ENCODE peak calls at places on chromosome 22, in nine cellular contexts. One of them, this sample, is unnamed.

GRCh38 chr22:19478466-19479357 is at the start of gene UFD1:
- DNase-seq in dorsolateral prefrontal cortex: peak
- DNase-seq in activated effector memory CD4-positive, alpha-beta T cell treated with anti-CD3 and anti-CD28 coated beads, Interleukin-2, amount 50 U/mL, for 16 hours: peak
- DNase-seq in stimulated activated CD4-positive, alpha-beta T cell treated with anti-CD3 and anti-CD28 coated beads, Interleukin-4, amount 100 ng/mL, for 48 hours: peak
- DNase-seq in NCI-H1092 treated with DMSO at 0.1 percent for 48 hours: peak
- DNase-seq in Kasumi-1: peak
- DNase-seq in OCI-M1: peak
- DNase-seq in iPS-NIHi11: peak
- DNase-seq in prostate gland: peak
- DNase-seq in this sample: peak

GRCh38 chr22:39567135-39567946 is 3.2 kb upstream of the CACNA1I start:
- DNase-seq in dorsolateral prefrontal cortex: no peak
- DNase-seq in activated effector memory CD4-positive, alpha-beta T cell treated with anti-CD3 and anti-CD28 coated beads, Interleukin-2, amount 50 U/mL, for 16 hours: peak
- DNase-seq in stimulated activated CD4-positive, alpha-beta T cell treated with anti-CD3 and anti-CD28 coated beads, Interleukin-4, amount 100 ng/mL, for 48 hours: no peak
- DNase-seq in NCI-H1092 treated with DMSO at 0.1 percent for 48 hours: no peak
- DNase-seq in Kasumi-1: no peak
- DNase-seq in OCI-M1: no peak
- DNase-seq in iPS-NIHi11: no peak
- DNase-seq in prostate gland: no peak
- DNase-seq in this sample: no peak

GRCh38 chr22:40594924-40595323 is 41.6 kb downstream of the MRTFA start:
- DNase-seq in dorsolateral prefrontal cortex: no peak
- DNase-seq in activated effector memory CD4-positive, alpha-beta T cell treated with anti-CD3 and anti-CD28 coated beads, Interleukin-2, amount 50 U/mL, for 16 hours: no peak
- DNase-seq in stimulated activated CD4-positive, alpha-beta T cell treated with anti-CD3 and anti-CD28 coated beads, Interleukin-4, amount 100 ng/mL, for 48 hours: no peak
- DNase-seq in NCI-H1092 treated with DMSO at 0.1 percent for 48 hours: no peak
- DNase-seq in Kasumi-1: no peak
- DNase-seq in OCI-M1: no peak
- DNase-seq in iPS-NIHi11: no peak
- DNase-seq in prostate gland: no peak
- DNase-seq in this sample: no peak

GRCh38 chr22:42473484-42474193 is 41.4 kb upstream of the NFAM1 start:
- DNase-seq in dorsolateral prefrontal cortex: no peak
- DNase-seq in activated effector memory CD4-positive, alpha-beta T cell treated with anti-CD3 and anti-CD28 coated beads, Interleukin-2, amount 50 U/mL, for 16 hours: no peak
- DNase-seq in stimulated activated CD4-positive, alpha-beta T cell treated with anti-CD3 and anti-CD28 coated beads, Interleukin-4, amount 100 ng/mL, for 48 hours: no peak
- DNase-seq in NCI-H1092 treated with DMSO at 0.1 percent for 48 hours: peak
- DNase-seq in Kasumi-1: peak
- DNase-seq in OCI-M1: peak
- DNase-seq in iPS-NIHi11: peak
- DNase-seq in prostate gland: peak
- DNase-seq in this sample: peak

GRCh38 chr22:19130959-19131684 is at the start of gene TSSK2:
- DNase-seq in dorsolateral prefrontal cortex: no peak
- DNase-seq in activated effector memory CD4-positive, alpha-beta T cell treated with anti-CD3 and anti-CD28 coated beads, Interleukin-2, amount 50 U/mL, for 16 hours: no peak
- DNase-seq in stimulated activated CD4-positive, alpha-beta T cell treated with anti-CD3 and anti-CD28 coated beads, Interleukin-4, amount 100 ng/mL, for 48 hours: no peak
- DNase-seq in NCI-H1092 treated with DMSO at 0.1 percent for 48 hours: no peak
- DNase-seq in Kasumi-1: no peak
- DNase-seq in OCI-M1: no peak
- DNase-seq in iPS-NIHi11: peak
- DNase-seq in prostate gland: no peak
- DNase-seq in this sample: no peak

GRCh38 chr22:17788023-17788330 is 13.7 kb upstream of the BID start:
- DNase-seq in dorsolateral prefrontal cortex: no peak
- DNase-seq in activated effector memory CD4-positive, alpha-beta T cell treated with anti-CD3 and anti-CD28 coated beads, Interleukin-2, amount 50 U/mL, for 16 hours: no peak
- DNase-seq in stimulated activated CD4-positive, alpha-beta T cell treated with anti-CD3 and anti-CD28 coated beads, Interleukin-4, amount 100 ng/mL, for 48 hours: no peak
- DNase-seq in NCI-H1092 treated with DMSO at 0.1 percent for 48 hours: no peak
- DNase-seq in Kasumi-1: no peak
- DNase-seq in OCI-M1: no peak
- DNase-seq in iPS-NIHi11: no peak
- DNase-seq in prostate gland: no peak
- DNase-seq in this sample: no peak

GRCh38 chr22:44431256-44431655 is 66.8 kb downstream of the RTL6 start:
- DNase-seq in dorsolateral prefrontal cortex: no peak
- DNase-seq in activated effector memory CD4-positive, alpha-beta T cell treated with anti-CD3 and anti-CD28 coated beads, Interleukin-2, amount 50 U/mL, for 16 hours: peak
- DNase-seq in stimulated activated CD4-positive, alpha-beta T cell treated with anti-CD3 and anti-CD28 coated beads, Interleukin-4, amount 100 ng/mL, for 48 hours: no peak
- DNase-seq in NCI-H1092 treated with DMSO at 0.1 percent for 48 hours: no peak
- DNase-seq in Kasumi-1: no peak
- DNase-seq in OCI-M1: no peak
- DNase-seq in iPS-NIHi11: no peak
- DNase-seq in prostate gland: no peak
- DNase-seq in this sample: no peak

GRCh38 chr22:38012604-38013072 is 28.3 kb upstream of the SOX10 start:
- DNase-seq in dorsolateral prefrontal cortex: no peak
- DNase-seq in activated effector memory CD4-positive, alpha-beta T cell treated with anti-CD3 and anti-CD28 coated beads, Interleukin-2, amount 50 U/mL, for 16 hours: no peak
- DNase-seq in stimulated activated CD4-positive, alpha-beta T cell treated with anti-CD3 and anti-CD28 coated beads, Interleukin-4, amount 100 ng/mL, for 48 hours: no peak
- DNase-seq in NCI-H1092 treated with DMSO at 0.1 percent for 48 hours: no peak
- DNase-seq in Kasumi-1: no peak
- DNase-seq in OCI-M1: no peak
- DNase-seq in iPS-NIHi11: no peak
- DNase-seq in prostate gland: no peak
- DNase-seq in this sample: no peak

GRCh38 chr22:42645341-42645937 is 3.8 kb downstream of the CYB5R3 start:
- DNase-seq in dorsolateral prefrontal cortex: no peak
- DNase-seq in activated effector memory CD4-positive, alpha-beta T cell treated with anti-CD3 and anti-CD28 coated beads, Interleukin-2, amount 50 U/mL, for 16 hours: no peak
- DNase-seq in stimulated activated CD4-positive, alpha-beta T cell treated with anti-CD3 and anti-CD28 coated beads, Interleukin-4, amount 100 ng/mL, for 48 hours: no peak
- DNase-seq in NCI-H1092 treated with DMSO at 0.1 percent for 48 hours: no peak
- DNase-seq in Kasumi-1: no peak
- DNase-seq in OCI-M1: no peak
- DNase-seq in iPS-NIHi11: no peak
- DNase-seq in prostate gland: no peak
- DNase-seq in this sample: no peak

GRCh38 chr22:30270841-30271240 is 4.2 kb upstream of the OSM start:
- DNase-seq in dorsolateral prefrontal cortex: no peak
- DNase-seq in activated effector memory CD4-positive, alpha-beta T cell treated with anti-CD3 and anti-CD28 coated beads, Interleukin-2, amount 50 U/mL, for 16 hours: no peak
- DNase-seq in stimulated activated CD4-positive, alpha-beta T cell treated with anti-CD3 and anti-CD28 coated beads, Interleukin-4, amount 100 ng/mL, for 48 hours: no peak
- DNase-seq in NCI-H1092 treated with DMSO at 0.1 percent for 48 hours: no peak
- DNase-seq in Kasumi-1: peak
- DNase-seq in OCI-M1: no peak
- DNase-seq in iPS-NIHi11: no peak
- DNase-seq in prostate gland: no peak
- DNase-seq in this sample: peak

GRCh38 chr22:35986085-35986484 is 42.5 kb downstream of the RBFOX2 start:
- DNase-seq in dorsolateral prefrontal cortex: no peak
- DNase-seq in activated effector memory CD4-positive, alpha-beta T cell treated with anti-CD3 and anti-CD28 coated beads, Interleukin-2, amount 50 U/mL, for 16 hours: no peak
- DNase-seq in stimulated activated CD4-positive, alpha-beta T cell treated with anti-CD3 and anti-CD28 coated beads, Interleukin-4, amount 100 ng/mL, for 48 hours: no peak
- DNase-seq in NCI-H1092 treated with DMSO at 0.1 percent for 48 hours: no peak
- DNase-seq in Kasumi-1: no peak
- DNase-seq in OCI-M1: no peak
- DNase-seq in iPS-NIHi11: no peak
- DNase-seq in prostate gland: no peak
- DNase-seq in this sample: no peak

GRCh38 chr22:24284747-24285203 is 14.1 kb downstream of the SPECC1L start:
- DNase-seq in dorsolateral prefrontal cortex: no peak
- DNase-seq in activated effector memory CD4-positive, alpha-beta T cell treated with anti-CD3 and anti-CD28 coated beads, Interleukin-2, amount 50 U/mL, for 16 hours: no peak
- DNase-seq in stimulated activated CD4-positive, alpha-beta T cell treated with anti-CD3 and anti-CD28 coated beads, Interleukin-4, amount 100 ng/mL, for 48 hours: no peak
- DNase-seq in NCI-H1092 treated with DMSO at 0.1 percent for 48 hours: no peak
- DNase-seq in Kasumi-1: no peak
- DNase-seq in OCI-M1: peak
- DNase-seq in iPS-NIHi11: no peak
- DNase-seq in prostate gland: no peak
- DNase-seq in this sample: peak

GRCh38 chr22:40498454-40499186 is 128.2 kb downstream of the SGSM3 start:
- DNase-seq in dorsolateral prefrontal cortex: no peak
- DNase-seq in activated effector memory CD4-positive, alpha-beta T cell treated with anti-CD3 and anti-CD28 coated beads, Interleukin-2, amount 50 U/mL, for 16 hours: no peak
- DNase-seq in stimulated activated CD4-positive, alpha-beta T cell treated with anti-CD3 and anti-CD28 coated beads, Interleukin-4, amount 100 ng/mL, for 48 hours: no peak
- DNase-seq in NCI-H1092 treated with DMSO at 0.1 percent for 48 hours: no peak
- DNase-seq in Kasumi-1: no peak
- DNase-seq in OCI-M1: no peak
- DNase-seq in iPS-NIHi11: peak
- DNase-seq in prostate gland: no peak
- DNase-seq in this sample: no peak

GRCh38 chr22:40058265-40058664 is 63.5 kb downstream of the FAM83F start:
- DNase-seq in dorsolateral prefrontal cortex: no peak
- DNase-seq in activated effector memory CD4-positive, alpha-beta T cell treated with anti-CD3 and anti-CD28 coated beads, Interleukin-2, amount 50 U/mL, for 16 hours: no peak
- DNase-seq in stimulated activated CD4-positive, alpha-beta T cell treated with anti-CD3 and anti-CD28 coated beads, Interleukin-4, amount 100 ng/mL, for 48 hours: peak
- DNase-seq in NCI-H1092 treated with DMSO at 0.1 percent for 48 hours: no peak
- DNase-seq in Kasumi-1: peak
- DNase-seq in OCI-M1: no peak
- DNase-seq in iPS-NIHi11: no peak
- DNase-seq in prostate gland: no peak
- DNase-seq in this sample: peak

GRCh38 chr22:27370281-27370680 is 431.3 kb downstream of the MN1 start:
- DNase-seq in dorsolateral prefrontal cortex: no peak
- DNase-seq in activated effector memory CD4-positive, alpha-beta T cell treated with anti-CD3 and anti-CD28 coated beads, Interleukin-2, amount 50 U/mL, for 16 hours: no peak
- DNase-seq in stimulated activated CD4-positive, alpha-beta T cell treated with anti-CD3 and anti-CD28 coated beads, Interleukin-4, amount 100 ng/mL, for 48 hours: no peak
- DNase-seq in NCI-H1092 treated with DMSO at 0.1 percent for 48 hours: no peak
- DNase-seq in Kasumi-1: peak
- DNase-seq in OCI-M1: peak
- DNase-seq in iPS-NIHi11: no peak
- DNase-seq in prostate gland: no peak
- DNase-seq in this sample: no peak

GRCh38 chr22:43217285-43218030 is 30.5 kb upstream of the TTLL12 start:
- DNase-seq in dorsolateral prefrontal cortex: no peak
- DNase-seq in activated effector memory CD4-positive, alpha-beta T cell treated with anti-CD3 and anti-CD28 coated beads, Interleukin-2, amount 50 U/mL, for 16 hours: no peak
- DNase-seq in stimulated activated CD4-positive, alpha-beta T cell treated with anti-CD3 and anti-CD28 coated beads, Interleukin-4, amount 100 ng/mL, for 48 hours: no peak
- DNase-seq in NCI-H1092 treated with DMSO at 0.1 percent for 48 hours: no peak
- DNase-seq in Kasumi-1: no peak
- DNase-seq in OCI-M1: no peak
- DNase-seq in iPS-NIHi11: peak
- DNase-seq in prostate gland: no peak
- DNase-seq in this sample: no peak

GRCh38 chr22:28132466-28132865 is 213.4 kb upstream of the PITPNB start:
- DNase-seq in dorsolateral prefrontal cortex: no peak
- DNase-seq in activated effector memory CD4-positive, alpha-beta T cell treated with anti-CD3 and anti-CD28 coated beads, Interleukin-2, amount 50 U/mL, for 16 hours: no peak
- DNase-seq in stimulated activated CD4-positive, alpha-beta T cell treated with anti-CD3 and anti-CD28 coated beads, Interleukin-4, amount 100 ng/mL, for 48 hours: no peak
- DNase-seq in NCI-H1092 treated with DMSO at 0.1 percent for 48 hours: no peak
- DNase-seq in Kasumi-1: no peak
- DNase-seq in OCI-M1: no peak
- DNase-seq in iPS-NIHi11: no peak
- DNase-seq in prostate gland: no peak
- DNase-seq in this sample: no peak

GRCh38 chr22:29870574-29870973 is 12.4 kb upstream of the MTMR3 start:
- DNase-seq in dorsolateral prefrontal cortex: no peak
- DNase-seq in activated effector memory CD4-positive, alpha-beta T cell treated with anti-CD3 and anti-CD28 coated beads, Interleukin-2, amount 50 U/mL, for 16 hours: no peak
- DNase-seq in stimulated activated CD4-positive, alpha-beta T cell treated with anti-CD3 and anti-CD28 coated beads, Interleukin-4, amount 100 ng/mL, for 48 hours: no peak
- DNase-seq in NCI-H1092 treated with DMSO at 0.1 percent for 48 hours: no peak
- DNase-seq in Kasumi-1: no peak
- DNase-seq in OCI-M1: no peak
- DNase-seq in iPS-NIHi11: no peak
- DNase-seq in prostate gland: no peak
- DNase-seq in this sample: no peak